ENCODE peak calls at places on chromosomes 11 and 22, in four cellular contexts. One of them, this sample, is unnamed.

GRCh38 chr22:26893034-26893710 is 235.8 kb downstream of the MIAT start:
- DNase-seq in nephron progenitor cell: no peak
- DNase-seq in sigmoid colon: no peak
- DNase-seq in kidney epithelial cell: no peak
- DNase-seq in this sample: no peak

GRCh38 chr22:32662587-32662915 is 139.0 kb upstream of the TIMP3 start:
- DNase-seq in nephron progenitor cell: no peak
- DNase-seq in sigmoid colon: no peak
- DNase-seq in kidney epithelial cell: no peak
- DNase-seq in this sample: no peak

GRCh38 chr11:18986744-18987143 is 47.5 kb upstream of the MRGPRX1 start:
- DNase-seq in nephron progenitor cell: no peak
- DNase-seq in sigmoid colon: no peak
- DNase-seq in kidney epithelial cell: no peak
- DNase-seq in this sample: no peak

GRCh38 chr22:26648011-26648497 is 9.3 kb upstream of the MIAT start:
- DNase-seq in nephron progenitor cell: peak; percentile 24
- DNase-seq in sigmoid colon: no peak
- DNase-seq in kidney epithelial cell: no peak
- DNase-seq in this sample: no peak

GRCh38 chr11:85751738-85752137 is 59.2 kb downstream of the SYTL2 start:
- DNase-seq in nephron progenitor cell: no peak
- DNase-seq in sigmoid colon: no peak
- DNase-seq in kidney epithelial cell: no peak
- DNase-seq in this sample: no peak

GRCh38 chr11:29916040-29916439 is 100.8 kb downstream of the KCNA4 start:
- DNase-seq in nephron progenitor cell: no peak
- DNase-seq in sigmoid colon: no peak
- DNase-seq in kidney epithelial cell: no peak
- DNase-seq in this sample: no peak

GRCh38 chr11:94593030-94593429 is 25.9 kb downstream of the PIWIL4 start:
- DNase-seq in nephron progenitor cell: no peak
- DNase-seq in sigmoid colon: no peak
- DNase-seq in kidney epithelial cell: no peak
- DNase-seq in this sample: no peak

GRCh38 chr22:44746836-44747519 is 5.4 kb upstream of the ARHGAP8 start:
- DNase-seq in nephron progenitor cell: no peak
- DNase-seq in sigmoid colon: no peak
- DNase-seq in kidney epithelial cell: no peak
- DNase-seq in this sample: no peak

GRCh38 chr22:39997939-39998726 is 3.4 kb downstream of the FAM83F start:
- DNase-seq in nephron progenitor cell: peak; percentile 44
- DNase-seq in sigmoid colon: no peak
- DNase-seq in kidney epithelial cell: peak; percentile 55
- DNase-seq in this sample: no peak

GRCh38 chr22:37194750-37195149 is 6.7 kb upstream of the C1QTNF6 start:
- DNase-seq in nephron progenitor cell: no peak
- DNase-seq in sigmoid colon: no peak
- DNase-seq in kidney epithelial cell: no peak
- DNase-seq in this sample: no peak

GRCh38 chr22:29306175-29306829 is at the start of gene GAS2L1:
- DNase-seq in nephron progenitor cell: peak; percentile 84
- DNase-seq in sigmoid colon: peak; percentile 94
- DNase-seq in kidney epithelial cell: no peak
- DNase-seq in this sample: peak; percentile 64
- TF ChIP-seq CTCF in nephron progenitor cell: peak; percentile 51
- TF ChIP-seq CTCF in sigmoid colon: peak; percentile 81
- TF ChIP-seq CTCF in kidney epithelial cell: peak; percentile 79
- TF ChIP-seq CTCF in this sample: peak; percentile 66

GRCh38 chr22:41742918-41743317 is 43.6 kb downstream of the MEI1 start:
- DNase-seq in nephron progenitor cell: no peak
- DNase-seq in sigmoid colon: no peak
- DNase-seq in kidney epithelial cell: no peak
- DNase-seq in this sample: no peak

DNA sequence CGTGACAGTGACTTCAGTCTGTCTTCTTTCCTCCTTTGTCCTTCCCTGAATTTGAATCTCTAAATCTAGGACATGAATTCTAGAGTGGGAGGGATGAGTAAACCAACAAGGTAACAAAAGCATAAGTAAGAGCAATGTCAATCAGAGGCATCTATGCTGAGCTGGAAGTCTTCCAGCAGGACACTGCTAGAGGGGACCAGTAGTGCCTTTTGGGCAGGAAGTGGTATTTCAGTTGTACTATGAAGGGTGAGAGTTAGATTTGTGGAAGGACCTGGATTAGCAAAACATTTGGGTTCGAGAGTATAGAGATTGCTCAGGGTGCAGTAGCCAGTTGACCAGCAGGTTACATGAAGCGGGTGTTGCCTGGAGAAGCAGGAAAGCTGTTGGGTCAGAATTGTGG is 40.3 kb downstream of the MEI1 start:
- DNase-seq in nephron progenitor cell: no peak
- DNase-seq in sigmoid colon: no peak
- DNase-seq in kidney epithelial cell: no peak
- DNase-seq in this sample: no peak
- TF ChIP-seq CTCF in nephron progenitor cell: no peak
- TF ChIP-seq CTCF in sigmoid colon: no peak
- TF ChIP-seq CTCF in kidney epithelial cell: no peak
- TF ChIP-seq CTCF in this sample: no peak

GRCh38 chr11:44994753-44995152 is 44.1 kb upstream of the TP53I11 start:
- DNase-seq in nephron progenitor cell: no peak
- DNase-seq in sigmoid colon: peak; percentile 29
- DNase-seq in kidney epithelial cell: no peak
- DNase-seq in this sample: no peak
- TF ChIP-seq CTCF in nephron progenitor cell: no peak
- TF ChIP-seq CTCF in sigmoid colon: no peak
- TF ChIP-seq CTCF in kidney epithelial cell: no peak
- TF ChIP-seq CTCF in this sample: no peak

GRCh38 chr11:102933627-102934026 is 21.9 kb downstream of the MMP13 start:
- DNase-seq in nephron progenitor cell: no peak
- DNase-seq in sigmoid colon: no peak
- DNase-seq in kidney epithelial cell: no peak
- DNase-seq in this sample: no peak

GRCh38 chr11:102936864-102937509 is 18.5 kb downstream of the MMP13 start:
- DNase-seq in nephron progenitor cell: no peak
- DNase-seq in sigmoid colon: no peak
- DNase-seq in kidney epithelial cell: no peak
- DNase-seq in this sample: no peak

GRCh38 chr11:102934735-102935134 is 20.8 kb downstream of the MMP13 start:
- DNase-seq in nephron progenitor cell: no peak
- DNase-seq in sigmoid colon: no peak
- DNase-seq in kidney epithelial cell: no peak
- DNase-seq in this sample: no peak

GRCh38 chr11:102932678-102933077 is 22.9 kb downstream of the MMP13 start:
- DNase-seq in nephron progenitor cell: no peak
- DNase-seq in sigmoid colon: no peak
- DNase-seq in kidney epithelial cell: no peak
- DNase-seq in this sample: no peak

DNA sequence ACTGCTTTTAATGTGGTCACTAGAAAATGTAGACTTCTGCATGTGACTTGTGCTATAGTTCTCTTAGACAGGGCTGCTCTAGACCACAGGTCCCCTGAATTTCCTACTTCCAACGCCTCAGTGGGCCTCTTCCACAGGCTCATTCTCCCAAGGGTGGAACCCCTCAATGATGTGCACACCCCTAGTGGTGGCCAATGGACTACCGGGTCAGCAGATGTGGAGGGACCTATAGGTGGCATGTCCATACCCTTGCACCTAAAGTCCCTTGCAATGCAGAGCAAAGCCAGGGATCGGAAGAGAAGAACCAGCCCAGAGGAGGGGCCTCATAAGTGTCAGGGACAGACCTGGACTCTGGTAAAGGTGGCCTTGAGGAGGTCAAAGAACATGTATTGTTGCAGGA is 20.0 kb downstream of the MMP13 start:
- DNase-seq in nephron progenitor cell: no peak
- DNase-seq in sigmoid colon: no peak
- DNase-seq in kidney epithelial cell: no peak
- DNase-seq in this sample: no peak
- TF ChIP-seq CTCF in nephron progenitor cell: no peak
- TF ChIP-seq CTCF in sigmoid colon: no peak
- TF ChIP-seq CTCF in kidney epithelial cell: no peak
- TF ChIP-seq CTCF in this sample: no peak

GRCh38 chr11:120211522-120212258 is 858 bp downstream of the OAF start:
- DNase-seq in nephron progenitor cell: no peak
- DNase-seq in sigmoid colon: no peak
- DNase-seq in kidney epithelial cell: no peak
- DNase-seq in this sample: no peak

GRCh38 chr11:120209750-120210650 is 832 bp upstream of the OAF start:
- DNase-seq in nephron progenitor cell: no peak
- DNase-seq in sigmoid colon: no peak
- DNase-seq in kidney epithelial cell: no peak
- DNase-seq in this sample: no peak

GRCh38 chr11:120212259-120212888 is 1.5 kb downstream of the OAF start:
- DNase-seq in nephron progenitor cell: no peak
- DNase-seq in sigmoid colon: no peak
- DNase-seq in kidney epithelial cell: no peak
- DNase-seq in this sample: no peak

GRCh38 chr11:120212926-120213325 is 2.1 kb downstream of the OAF start:
- DNase-seq in nephron progenitor cell: no peak
- DNase-seq in sigmoid colon: no peak
- DNase-seq in kidney epithelial cell: no peak
- DNase-seq in this sample: no peak

DNA sequence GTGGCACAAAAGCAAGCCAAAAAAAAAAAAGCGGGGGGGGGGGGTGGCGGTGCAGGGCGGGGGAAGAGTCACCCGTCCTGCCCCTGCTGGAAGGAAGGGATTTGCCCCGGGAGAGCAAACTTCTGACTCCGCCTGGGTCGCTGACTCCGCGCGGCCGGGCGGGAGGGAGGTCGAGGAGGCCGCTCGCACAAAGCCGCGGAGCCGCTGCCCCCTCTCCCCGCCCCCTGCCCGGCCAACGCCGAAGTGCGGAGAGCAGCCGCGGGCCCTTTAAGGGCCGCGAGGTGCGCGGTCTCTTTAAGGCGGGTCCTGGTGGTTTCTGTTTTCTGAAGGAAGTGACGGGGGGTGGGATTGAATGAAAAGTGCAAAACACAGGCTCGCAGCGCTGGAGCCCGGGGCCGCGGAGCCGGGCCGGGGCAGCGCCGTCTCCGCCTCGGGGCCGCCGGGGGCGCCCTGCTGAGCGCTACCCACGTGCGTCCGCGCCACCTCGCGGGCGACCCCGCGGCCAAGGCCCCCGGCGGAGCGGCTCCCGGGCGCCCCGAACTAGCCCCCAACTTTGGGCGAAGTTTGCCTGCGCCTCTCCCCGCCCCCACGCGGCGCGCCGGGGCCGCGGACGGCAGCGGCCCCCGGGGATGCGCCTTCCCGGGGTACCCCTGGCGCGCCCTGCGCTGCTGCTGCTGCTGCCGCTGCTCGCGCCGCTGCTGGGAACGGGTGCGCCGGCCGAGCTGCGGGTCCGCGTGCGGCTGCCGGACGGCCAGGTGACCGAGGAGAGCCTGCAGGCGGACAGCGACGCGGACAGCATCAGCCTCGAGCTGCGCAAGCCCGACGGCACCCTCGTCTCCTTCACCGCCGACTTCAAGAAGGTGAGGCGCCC is at the start of gene OAF:
- DNase-seq in nephron progenitor cell: peak; percentile 85
- DNase-seq in sigmoid colon: peak; percentile 85
- DNase-seq in kidney epithelial cell: peak; percentile 53
- DNase-seq in this sample: peak; percentile 61
- TF ChIP-seq CTCF in nephron progenitor cell: no peak
- TF ChIP-seq CTCF in sigmoid colon: peak; percentile 19
- TF ChIP-seq CTCF in kidney epithelial cell: no peak
- TF ChIP-seq CTCF in this sample: peak; percentile 41

GRCh38 chr22:19607198-19608113 is 83.2 kb upstream of the CLDN5 start:
- DNase-seq in nephron progenitor cell: no peak
- DNase-seq in sigmoid colon: no peak
- DNase-seq in kidney epithelial cell: no peak
- DNase-seq in this sample: no peak
- TF ChIP-seq CTCF in nephron progenitor cell: no peak
- TF ChIP-seq CTCF in sigmoid colon: no peak
- TF ChIP-seq CTCF in kidney epithelial cell: no peak
- TF ChIP-seq CTCF in this sample: no peak

DNA sequence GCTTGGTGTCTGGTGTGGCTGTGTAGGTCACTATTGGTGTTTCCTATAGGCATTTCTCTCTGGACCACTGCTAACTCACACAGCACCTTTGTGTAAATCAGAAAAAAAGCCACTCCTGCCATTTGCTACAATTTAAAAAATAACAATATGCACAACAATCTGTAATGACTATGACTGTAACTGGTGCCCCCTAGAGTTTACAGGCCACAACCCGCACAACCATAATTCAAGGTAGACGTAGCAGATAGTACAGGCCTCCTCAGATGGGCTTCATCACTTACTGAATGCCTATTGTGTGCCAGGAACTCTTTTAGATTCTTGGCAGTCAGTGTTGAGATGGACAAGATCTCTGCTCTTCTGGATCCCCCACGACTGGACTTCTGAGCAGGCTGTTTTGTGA is 47.7 kb downstream of the SYT9 start:
- DNase-seq in nephron progenitor cell: no peak
- DNase-seq in sigmoid colon: no peak
- DNase-seq in kidney epithelial cell: no peak
- DNase-seq in this sample: no peak
- TF ChIP-seq CTCF in nephron progenitor cell: no peak
- TF ChIP-seq CTCF in sigmoid colon: no peak
- TF ChIP-seq CTCF in kidney epithelial cell: no peak
- TF ChIP-seq CTCF in this sample: no peak

GRCh38 chr11:75241036-75241905 is 697 bp downstream of the TPBGL start:
- DNase-seq in nephron progenitor cell: peak; percentile 95
- DNase-seq in sigmoid colon: peak; percentile 85
- DNase-seq in kidney epithelial cell: peak; percentile 39
- DNase-seq in this sample: peak; percentile 92
- TF ChIP-seq CTCF in nephron progenitor cell: no peak
- TF ChIP-seq CTCF in sigmoid colon: no peak
- TF ChIP-seq CTCF in kidney epithelial cell: no peak
- TF ChIP-seq CTCF in this sample: peak; percentile 96

GRCh38 chr11:2128102-2128511 is 11.1 kb downstream of the IGF2 start:
- DNase-seq in nephron progenitor cell: no peak
- DNase-seq in sigmoid colon: no peak
- DNase-seq in kidney epithelial cell: no peak
- DNase-seq in this sample: peak; percentile 9
- TF ChIP-seq CTCF in nephron progenitor cell: no peak
- TF ChIP-seq CTCF in sigmoid colon: no peak
- TF ChIP-seq CTCF in kidney epithelial cell: no peak
- TF ChIP-seq CTCF in this sample: no peak

DNA sequence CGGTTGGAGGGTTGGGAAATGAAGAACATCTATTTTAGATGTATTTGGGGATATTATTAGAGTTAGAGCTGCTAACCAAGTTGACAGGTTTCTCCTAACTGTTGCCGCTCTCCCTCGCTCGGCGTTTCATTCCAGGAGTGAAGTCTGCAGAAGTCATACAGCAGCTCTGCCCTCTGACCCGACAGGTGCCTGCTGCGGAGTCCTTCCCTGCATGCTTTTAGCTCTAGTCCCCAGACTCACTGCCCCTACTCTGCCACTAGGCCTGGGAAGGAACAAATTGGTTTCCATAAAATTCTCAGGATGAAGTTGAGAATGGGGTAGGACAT is 124.9 kb downstream of the DBX1 start:
- DNase-seq in nephron progenitor cell: no peak
- DNase-seq in sigmoid colon: no peak
- DNase-seq in kidney epithelial cell: no peak
- DNase-seq in this sample: no peak
- TF ChIP-seq CTCF in nephron progenitor cell: no peak
- TF ChIP-seq CTCF in sigmoid colon: no peak
- TF ChIP-seq CTCF in kidney epithelial cell: no peak
- TF ChIP-seq CTCF in this sample: no peak